ENCODE peak calls at places on chromosome 12, in eight cellular contexts. C is astrocyte, T is cardiac muscle cell, Q is mesendoderm, P is suprapubic skin, S is uterus, I is psoas muscle, W is brain microvascular endothelial cell. J is an unnamed sample. For H3K36me3, the result is how much of the 10 kb centered on the place peaks cover.

GRCh38 chr12:27610380-27610779 is 85.9 kb upstream of the REP15 start:
- DNase-seq in S (no peak), I (no peak), W (no peak), Q (no peak), C (peak), P (no peak), T (peak), J (peak)

GRCh38 chr12:65536876-65537661 is 258.6 kb downstream of the MSRB3 start:
- DNase-seq in P (no peak), Q (peak), C (peak), W (peak), T (peak), S (peak), I (no peak), J (peak)

GRCh38 chr12:64544796-64545382 is 65.4 kb upstream of the RASSF3 start:
- DNase-seq in Q (no peak), W (no peak), I (no peak), C (no peak), T (no peak), S (no peak), P (no peak), J (no peak)

GRCh38 chr12:92259852-92260251 is 114.2 kb upstream of the BTG1 start:
- DNase-seq in C (no peak), W (no peak), P (no peak), T (no peak), Q (no peak), I (no peak), S (no peak), J (no peak)

GRCh38 chr12:129871991-129872969 is 31.5 kb downstream of the TMEM132D start:
- DNase-seq in S (no peak), T (no peak), P (no peak), C (no peak), I (no peak), W (no peak), Q (peak), J (no peak)

GRCh38 chr12:108568653-108569154 is 6.3 kb downstream of the ISCU start:
- DNase-seq in T (no peak), C (no peak), Q (no peak), I (no peak), S (no peak), W (no peak), P (no peak), J (no peak)

GRCh38 chr12:98744692-98745091 is 99.6 kb downstream of the APAF1 start:
- DNase-seq in Q (no peak), S (no peak), T (peak), I (no peak), C (no peak), W (no peak), P (no peak), J (no peak)

GRCh38 chr12:132918680-132919079 is 31.3 kb upstream of the CHFR start:
- DNase-seq in I (no peak), C (no peak), W (no peak), S (no peak), T (no peak), P (no peak), Q (no peak), J (no peak)

GRCh38 chr12:107903377-107904061 is 129.0 kb downstream of the ASCL4 start:
- DNase-seq in I (peak), T (peak), P (no peak), C (no peak), Q (peak), W (no peak), S (peak), J (no peak)

GRCh38 chr12:114726092-114726710 is 42.2 kb upstream of the TBX3 start:
- DNase-seq in P (no peak), S (no peak), C (no peak), Q (peak), T (no peak), I (no peak), W (no peak), J (no peak)

GRCh38 chr12:109512608-109513007 is 35.2 kb downstream of the UBE3B start:
- DNase-seq in I (no peak), P (no peak), Q (no peak), C (no peak), W (no peak), T (no peak), S (no peak), J (no peak)

GRCh38 chr12:106954462-106955376 is 988 bp upstream of the TMEM263 start:
- DNase-seq in P (no peak), W (no peak), S (peak), Q (no peak), T (peak), C (no peak), I (peak), J (peak)

DNA sequence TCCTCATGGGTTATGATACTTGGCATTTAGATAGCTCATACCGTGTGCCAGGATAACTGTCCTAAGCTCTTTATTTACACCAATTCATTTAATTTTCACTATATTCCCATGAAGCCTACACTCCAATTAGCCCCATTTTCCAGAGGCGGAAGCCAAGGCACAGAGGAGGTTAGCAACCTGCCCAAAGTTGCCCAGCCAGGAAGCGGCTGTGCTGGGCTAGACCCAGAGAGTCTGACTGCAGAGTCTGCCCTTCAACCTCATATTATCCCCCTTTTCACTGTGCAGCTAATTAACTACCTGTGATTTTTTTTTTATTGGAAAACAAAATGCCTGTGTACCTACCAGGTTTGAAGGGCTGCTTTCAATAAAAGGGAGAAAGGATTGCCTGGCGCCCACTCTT is 2.5 kb downstream of the RFLNA start:
- DNase-seq in S (no peak), P (no peak), W (no peak), T (no peak), Q (no peak), C (no peak), I (peak), J (no peak)
- H3K4me3 ChIP-seq in S (no peak), P (no peak), W (no peak), T (no peak), Q (no peak), C (no peak), I (no peak), J (no peak)

DNA sequence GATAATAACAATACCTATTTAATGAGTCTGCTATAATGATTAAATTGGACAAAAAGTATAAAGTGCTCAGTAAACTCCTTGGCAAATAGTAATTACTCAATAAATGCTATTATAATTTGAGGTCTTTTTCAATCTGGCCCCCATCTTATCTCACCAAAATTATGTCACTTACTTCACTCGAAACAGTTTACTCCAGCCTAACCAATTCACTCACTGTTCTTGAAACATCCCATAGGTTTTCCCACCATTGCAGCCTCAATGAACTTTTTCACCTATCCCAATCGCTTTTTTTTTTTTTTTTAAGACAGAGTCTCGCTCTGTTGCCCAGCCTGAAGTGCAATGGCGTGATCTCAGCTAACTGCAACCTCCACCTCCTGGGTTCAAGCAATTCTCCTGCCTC is 17.5 kb upstream of the PRKAG1 start:
- DNase-seq in I (no peak), W (no peak), S (no peak), Q (no peak), T (no peak), P (no peak), C (no peak), J (no peak)
- H3K36me3 ChIP-seq in I (under half), W (half or more), S (under half), Q (under half), T (half or more), P (half or more), C (under half), J (half or more)

DNA sequence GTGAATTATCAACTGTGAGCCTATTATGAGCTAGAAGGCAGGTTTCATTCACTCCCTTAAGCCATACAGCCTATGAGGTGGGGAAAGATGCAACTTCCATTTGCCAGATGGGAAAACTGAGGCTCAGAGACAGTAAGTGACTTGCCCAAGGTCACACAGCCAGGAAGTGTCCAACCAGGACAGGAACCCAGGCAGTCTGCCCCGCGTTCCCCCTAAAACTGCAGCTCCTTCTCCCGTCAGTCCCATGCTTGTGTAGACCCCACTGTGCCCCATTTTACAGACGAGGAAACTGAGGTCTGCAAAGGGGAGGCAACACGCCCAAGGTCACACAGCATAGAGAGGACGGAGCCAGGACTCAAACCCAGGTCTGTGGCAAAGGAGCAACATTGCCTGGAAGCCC is 50.6 kb downstream of the NCOR2 start:
- DNase-seq in I (no peak), T (no peak), P (no peak), Q (no peak), C (no peak), S (no peak), W (no peak), J (no peak)
- H3K4me3 ChIP-seq in I (peak), T (no peak), P (peak), Q (no peak), C (peak), S (peak), W (peak), J (peak)

GRCh38 chr12:96230646-96231045 is 36.5 kb downstream of the ELK3 start:
- DNase-seq in S (no peak), T (no peak), I (no peak), P (no peak), C (no peak), W (no peak), Q (no peak), J (no peak)
- H3K36me3 ChIP-seq in S (under half), T (under half), I (under half), P (under half), C (under half), W (under half), Q (under half), J (under half)

J was measured in bronchial epithelial cell.